ENCODE peak calls at places on chromosomes 2 and 18, in four cellular contexts. One of them, this sample, is unnamed.

GRCh38 chr2:152861349-152861942 is 143.0 kb downstream of the ARL6IP6 start:
- DNase-seq in IMR-90: peak; percentile 12
- DNase-seq in mesendoderm: peak; percentile 68
- DNase-seq in H9: peak; percentile 49
- DNase-seq in this sample: peak; percentile 5

GRCh38 chr2:16203069-16203468 is 262.7 kb downstream of the MYCN start:
- DNase-seq in IMR-90: no peak
- DNase-seq in mesendoderm: no peak
- DNase-seq in H9: no peak
- DNase-seq in this sample: no peak

GRCh38 chr2:117801826-117802225 is 12.7 kb upstream of the DDX18 start:
- DNase-seq in IMR-90: peak; percentile 30
- DNase-seq in mesendoderm: no peak
- DNase-seq in H9: no peak
- DNase-seq in this sample: no peak

GRCh38 chr18:68436485-68436884 is 278.4 kb downstream of the TMX3 start:
- DNase-seq in IMR-90: peak; percentile 61
- DNase-seq in mesendoderm: no peak
- DNase-seq in H9: no peak
- DNase-seq in this sample: no peak

GRCh38 chr2:207847807-207848544 is 78.3 kb upstream of the FZD5 start:
- DNase-seq in IMR-90: peak; percentile 32
- DNase-seq in mesendoderm: peak; percentile 93
- DNase-seq in H9: no peak
- DNase-seq in this sample: no peak

GRCh38 chr18:63162271-63163014 is 157.1 kb downstream of the BCL2 start:
- DNase-seq in IMR-90: peak; percentile 27
- DNase-seq in mesendoderm: no peak
- DNase-seq in H9: no peak
- DNase-seq in this sample: no peak

GRCh38 chr2:191552036-191552435 is 125.9 kb upstream of the NABP1 start:
- DNase-seq in IMR-90: no peak
- DNase-seq in mesendoderm: no peak
- DNase-seq in H9: no peak
- DNase-seq in this sample: no peak

GRCh38 chr2:234102112-234102511 is 51.6 kb downstream of the SPP2 start:
- DNase-seq in IMR-90: no peak
- DNase-seq in mesendoderm: no peak
- DNase-seq in H9: no peak
- DNase-seq in this sample: no peak

GRCh38 chr2:44301111-44301510 is 25.8 kb downstream of the SLC3A1 start:
- DNase-seq in IMR-90: no peak
- DNase-seq in mesendoderm: no peak
- DNase-seq in H9: no peak
- DNase-seq in this sample: no peak

GRCh38 chr2:46970334-46971288 is 55.0 kb upstream of the MCFD2 start:
- DNase-seq in IMR-90: peak; percentile 53
- DNase-seq in mesendoderm: no peak
- DNase-seq in H9: no peak
- DNase-seq in this sample: no peak

GRCh38 chr18:8876887-8877286 is 171.5 kb downstream of the MTCL1 start:
- DNase-seq in IMR-90: no peak
- DNase-seq in mesendoderm: no peak
- DNase-seq in H9: no peak
- DNase-seq in this sample: no peak

GRCh38 chr2:127508621-127509034 is 17.7 kb downstream of the IWS1 start:
- DNase-seq in IMR-90: peak; percentile 99
- DNase-seq in mesendoderm: no peak
- DNase-seq in H9: no peak
- DNase-seq in this sample: no peak

GRCh38 chr2:42823744-42824453 is 31.5 kb upstream of the HAAO start:
- DNase-seq in IMR-90: peak; percentile 23
- DNase-seq in mesendoderm: no peak
- DNase-seq in H9: no peak
- DNase-seq in this sample: peak; percentile 36

GRCh38 chr2:15158117-15158516 is 403.0 kb downstream of the NBAS start:
- DNase-seq in IMR-90: no peak
- DNase-seq in mesendoderm: peak; percentile 51
- DNase-seq in H9: peak; percentile 55
- DNase-seq in this sample: no peak

GRCh38 chr2:237253046-237253723 is 160.8 kb downstream of the COL6A3 start:
- DNase-seq in IMR-90: no peak
- DNase-seq in mesendoderm: no peak
- DNase-seq in H9: no peak
- DNase-seq in this sample: no peak

GRCh38 chr2:112714836-112715631 is 5.8 kb upstream of the NT5DC4 start:
- DNase-seq in IMR-90: peak; percentile 61
- DNase-seq in mesendoderm: no peak
- DNase-seq in H9: no peak
- DNase-seq in this sample: no peak

GRCh38 chr2:240737958-240738357 is 46.3 kb downstream of the AQP12A start:
- DNase-seq in IMR-90: no peak
- DNase-seq in mesendoderm: no peak
- DNase-seq in H9: no peak
- DNase-seq in this sample: no peak

GRCh38 chr2:181310967-181311366 is 146.2 kb upstream of the ITGA4 start:
- DNase-seq in IMR-90: no peak
- DNase-seq in mesendoderm: no peak
- DNase-seq in H9: no peak
- DNase-seq in this sample: no peak

GRCh38 chr2:216666461-216667233 is 28.7 kb downstream of the IGFBP5 start:
- DNase-seq in IMR-90: peak; percentile 71
- DNase-seq in mesendoderm: peak; percentile 94
- DNase-seq in H9: peak; percentile 91
- DNase-seq in this sample: peak; percentile 71

GRCh38 chr2:216537366-216537765 is 38.7 kb downstream of the RPL37A start:
- DNase-seq in IMR-90: no peak
- DNase-seq in mesendoderm: no peak
- DNase-seq in H9: no peak
- DNase-seq in this sample: no peak

GRCh38 chr2:238080518-238080917 is 19.6 kb upstream of the ESPNL start:
- DNase-seq in IMR-90: no peak
- DNase-seq in mesendoderm: no peak
- DNase-seq in H9: no peak
- DNase-seq in this sample: no peak

GRCh38 chr2:17540813-17541513 is 467 bp downstream of the VSNL1 start:
- DNase-seq in IMR-90: no peak
- DNase-seq in mesendoderm: no peak
- DNase-seq in H9: no peak
- DNase-seq in this sample: no peak

GRCh38 chr2:109530712-109531111 is 83.1 kb downstream of the SEPTIN10 start:
- DNase-seq in IMR-90: no peak
- DNase-seq in mesendoderm: no peak
- DNase-seq in H9: no peak
- DNase-seq in this sample: no peak

GRCh38 chr2:219541611-219542180 is 1.9 kb downstream of the CHPF start:
- DNase-seq in IMR-90: peak; percentile 56
- DNase-seq in mesendoderm: peak; percentile 90
- DNase-seq in H9: peak; percentile 95
- DNase-seq in this sample: peak; percentile 98

GRCh38 chr2:29878898-29879297 is 42.5 kb downstream of the ALK start:
- DNase-seq in IMR-90: no peak
- DNase-seq in mesendoderm: no peak
- DNase-seq in H9: no peak
- DNase-seq in this sample: no peak

GRCh38 chr2:119248311-119248710 is 24.7 kb downstream of the STEAP3 start:
- DNase-seq in IMR-90: peak; percentile 88
- DNase-seq in mesendoderm: no peak
- DNase-seq in H9: no peak
- DNase-seq in this sample: no peak

GRCh38 chr2:86592547-86593230 is 29.4 kb upstream of the CHMP3 start:
- DNase-seq in IMR-90: peak; percentile 21
- DNase-seq in mesendoderm: no peak
- DNase-seq in H9: no peak
- DNase-seq in this sample: no peak

GRCh38 chr2:38517284-38517683 is 85.4 kb downstream of the HNRNPLL start:
- DNase-seq in IMR-90: no peak
- DNase-seq in mesendoderm: no peak
- DNase-seq in H9: no peak
- DNase-seq in this sample: no peak
- H3K56ac ChIP-seq in IMR-90: no peak overlapping the region
- H3K56ac ChIP-seq in mesendoderm: no peak overlapping the region
- H3K56ac ChIP-seq in H9: no peak overlapping the region
- H3K56ac ChIP-seq in this sample: no peak overlapping the region

DNA sequence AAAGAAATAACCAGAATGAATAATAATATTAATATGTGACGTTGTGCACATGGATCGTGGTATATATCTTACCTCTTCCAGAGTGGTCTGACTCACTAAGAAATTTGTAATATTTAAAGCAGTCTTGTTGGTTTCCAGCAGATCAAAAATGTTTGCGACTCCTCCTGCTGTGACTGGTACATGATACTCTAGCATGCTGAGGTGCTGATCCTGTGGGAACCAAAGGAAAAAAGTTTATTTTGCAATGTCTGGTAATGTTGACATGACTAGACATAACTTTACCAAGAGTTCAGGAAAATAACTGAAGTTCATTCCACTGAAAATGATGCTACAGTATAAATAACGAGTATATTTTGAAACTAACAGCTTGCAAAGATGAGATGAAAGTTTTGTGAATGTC is 124.5 kb upstream of the BARD1 start:
- DNase-seq in IMR-90: no peak
- DNase-seq in mesendoderm: no peak
- DNase-seq in H9: no peak
- DNase-seq in this sample: no peak
- H3K56ac ChIP-seq in IMR-90: no peak overlapping the region
- H3K56ac ChIP-seq in mesendoderm: no peak overlapping the region
- H3K56ac ChIP-seq in H9: no peak overlapping the region
- H3K56ac ChIP-seq in this sample: no peak overlapping the region

GRCh38 chr18:422966-423365 is 77.5 kb downstream of the COLEC12 start:
- DNase-seq in IMR-90: no peak
- DNase-seq in mesendoderm: no peak
- DNase-seq in H9: no peak
- DNase-seq in this sample: no peak
- H3K56ac ChIP-seq in IMR-90: no peak overlapping the region
- H3K56ac ChIP-seq in mesendoderm: no peak overlapping the region
- H3K56ac ChIP-seq in H9: no peak overlapping the region
- H3K56ac ChIP-seq in this sample: no peak overlapping the region

GRCh38 chr18:21402272-21402671 is 160.2 kb downstream of the GREB1L start:
- DNase-seq in IMR-90: no peak
- DNase-seq in mesendoderm: no peak
- DNase-seq in H9: no peak
- DNase-seq in this sample: no peak

GRCh38 chr18:21393986-21394385 is 152.0 kb downstream of the GREB1L start:
- DNase-seq in IMR-90: no peak
- DNase-seq in mesendoderm: no peak
- DNase-seq in H9: no peak
- DNase-seq in this sample: no peak

DNA sequence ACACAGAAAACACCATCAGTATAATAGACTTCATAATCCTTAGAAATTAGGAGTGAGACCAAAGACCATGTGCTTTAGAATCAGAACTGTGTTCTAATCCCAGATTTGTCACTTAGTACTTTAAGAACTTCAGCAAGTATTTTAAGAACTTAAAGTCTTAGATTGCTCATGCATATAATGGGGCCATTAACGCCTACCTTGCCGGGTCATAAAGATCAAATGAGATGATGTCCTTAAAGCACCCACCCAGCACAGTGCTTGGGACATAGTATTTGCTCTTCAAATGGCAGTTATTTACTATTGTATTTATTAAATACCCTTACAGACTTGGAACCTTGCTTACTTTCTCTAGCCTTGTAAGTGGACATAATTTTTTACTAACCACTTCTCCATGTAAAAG is 156.1 kb downstream of the GREB1L start:
- DNase-seq in IMR-90: no peak
- DNase-seq in mesendoderm: peak; percentile 52
- DNase-seq in H9: no peak
- DNase-seq in this sample: no peak
- H3K56ac ChIP-seq in IMR-90: no peak overlapping the region
- H3K56ac ChIP-seq in mesendoderm: no peak overlapping the region
- H3K56ac ChIP-seq in H9: no peak overlapping the region
- H3K56ac ChIP-seq in this sample: no peak overlapping the region

This sample was measured in H1.